ENCODE peak calls at places on chromosome 9, in nine cellular contexts. U, X, G, M, J, Y, Z, W and R are unnamed samples.

GRCh38 chr9:122281368-122281767 is 16.7 kb downstream of the MRRF start:
- DNase-seq in U (no peak), X (no peak), G (no peak), M (no peak), J (no peak), Y (no peak), Z (no peak), W (no peak), R (no peak)

GRCh38 chr9:75299324-75299723 is 211.0 kb downstream of the OSTF1 start:
- DNase-seq in U (no peak), X (no peak), G (no peak), M (no peak), J (no peak), Y (no peak), Z (no peak), W (no peak), R (no peak)

GRCh38 chr9:134811673-134812668 is 68.6 kb upstream of the FCN2 start:
- DNase-seq in U (no peak), X (no peak), G (no peak), M (no peak), J (no peak), Y (no peak), Z (no peak), W (no peak), R (no peak)

GRCh38 chr9:69134412-69134811 is 39.7 kb upstream of the TJP2 start:
- DNase-seq in U (no peak), X (no peak), G (no peak), M (peak; percentile 11), J (no peak), Y (no peak), Z (peak; percentile 23), W (no peak), R (no peak)

GRCh38 chr9:77021289-77021927 is 2.0 kb downstream of the FOXB2 start:
- DNase-seq in U (no peak), X (no peak), G (no peak), M (no peak), J (no peak), Y (no peak), Z (no peak), W (no peak), R (no peak)

GRCh38 chr9:33196736-33197135 is 29.6 kb upstream of the B4GALT1 start:
- DNase-seq in U (no peak), X (no peak), G (no peak), M (no peak), J (no peak), Y (no peak), Z (no peak), W (no peak), R (no peak)

GRCh38 chr9:89436963-89437625 is 60.8 kb downstream of the SEMA4D start:
- DNase-seq in U (no peak), X (no peak), G (no peak), M (peak; percentile 20), J (peak; percentile 53), Y (peak; percentile 84), Z (no peak), W (no peak), R (no peak)

GRCh38 chr9:72753261-72753893 is 199.5 kb downstream of the ALDH1A1 start:
- DNase-seq in U (no peak), X (no peak), G (no peak), M (no peak), J (no peak), Y (no peak), Z (no peak), W (peak; percentile 13), R (no peak)

GRCh38 chr9:129838707-129839259 is 3.5 kb downstream of the USP20 start:
- DNase-seq in U (no peak), X (no peak), G (no peak), M (no peak), J (no peak), Y (no peak), Z (no peak), W (no peak), R (peak; percentile 68)

GRCh38 chr9:111271481-111272080 is 58.4 kb downstream of the OR2K2 start:
- DNase-seq in U (no peak), X (no peak), G (no peak), M (no peak), J (no peak), Y (no peak), Z (no peak), W (no peak), R (no peak)

GRCh38 chr9:91516061-91516460 is 92.4 kb upstream of the NFIL3 start:
- DNase-seq in U (no peak), X (no peak), G (no peak), M (no peak), J (no peak), Y (no peak), Z (no peak), W (no peak), R (no peak)

GRCh38 chr9:116286287-116286686 is 132.7 kb downstream of the PAPPA start:
- DNase-seq in U (no peak), X (no peak), G (no peak), M (no peak), J (no peak), Y (no peak), Z (no peak), W (no peak), R (no peak)

GRCh38 chr9:78103971-78104433 is 72.4 kb upstream of the GNAQ start:
- DNase-seq in U (no peak), X (no peak), G (no peak), M (no peak), J (no peak), Y (no peak), Z (no peak), W (no peak), R (no peak)

GRCh38 chr9:18060304-18060934 is 413.5 kb upstream of the ADAMTSL1 start:
- DNase-seq in U (no peak), X (no peak), G (no peak), M (no peak), J (no peak), Y (no peak), Z (no peak), W (peak; percentile 1), R (no peak)

GRCh38 chr9:81472701-81473100 is 216.6 kb downstream of the TLE1 start:
- DNase-seq in U (no peak), X (no peak), G (no peak), M (no peak), J (no peak), Y (no peak), Z (no peak), W (no peak), R (no peak)

GRCh38 chr9:86061972-86062739 is 37.2 kb downstream of the GOLM1 start:
- DNase-seq in U (no peak), X (no peak), G (no peak), M (no peak), J (no peak), Y (no peak), Z (no peak), W (no peak), R (no peak)

GRCh38 chr9:86057491-86057890 is 41.9 kb downstream of the GOLM1 start:
- DNase-seq in U (no peak), X (no peak), G (no peak), M (no peak), J (no peak), Y (no peak), Z (peak; percentile 52), W (no peak), R (no peak)

GRCh38 chr9:86064220-86064619 is 35.1 kb downstream of the GOLM1 start:
- DNase-seq in U (no peak), X (no peak), G (no peak), M (no peak), J (peak; percentile 34), Y (no peak), Z (no peak), W (no peak), R (no peak)

GRCh38 chr9:86062845-86063693 is 36.3 kb downstream of the GOLM1 start:
- DNase-seq in U (no peak), X (no peak), G (no peak), M (no peak), J (no peak), Y (no peak), Z (no peak), W (no peak), R (no peak)
- TF ChIP-seq POLR2A in U (no peak), X (no peak), G (no peak), M (no peak), J (no peak), Y (no peak), Z (no peak), W (no peak), R (no peak)

GRCh38 chr9:120922404-120923173 is 4.0 kb downstream of the TRAF1 start:
- DNase-seq in U (no peak), X (no peak), G (no peak), M (no peak), J (no peak), Y (no peak), Z (no peak), W (no peak), R (no peak)

GRCh38 chr9:120918931-120919638 is 7.5 kb downstream of the TRAF1 start:
- DNase-seq in U (no peak), X (no peak), G (no peak), M (no peak), J (no peak), Y (no peak), Z (no peak), W (no peak), R (no peak)

GRCh38 chr9:120919639-120920494 is 6.7 kb downstream of the TRAF1 start:
- DNase-seq in U (no peak), X (no peak), G (no peak), M (no peak), J (no peak), Y (no peak), Z (no peak), W (no peak), R (no peak)

GRCh38 chr9:120921751-120922181 is 4.8 kb downstream of the TRAF1 start:
- DNase-seq in U (no peak), X (no peak), G (no peak), M (no peak), J (no peak), Y (no peak), Z (no peak), W (no peak), R (no peak)

GRCh38 chr9:120920495-120921178 is 6.0 kb downstream of the TRAF1 start:
- DNase-seq in U (no peak), X (no peak), G (no peak), M (no peak), J (no peak), Y (no peak), Z (no peak), W (no peak), R (no peak)
- TF ChIP-seq POLR2A in U (no peak), X (no peak), G (no peak), M (no peak), J (no peak), Y (no peak), Z (no peak), W (no peak), R (no peak)

GRCh38 chr9:131674425-131675421 is 65.2 kb downstream of the RAPGEF1 start:
- DNase-seq in U (no peak), X (no peak), G (no peak), M (no peak), J (no peak), Y (no peak), Z (no peak), W (no peak), R (no peak)
- TF ChIP-seq POLR2A in U (no peak), X (no peak), G (no peak), M (no peak), J (no peak), Y (no peak), Z (no peak), W (no peak), R (no peak)

DNA sequence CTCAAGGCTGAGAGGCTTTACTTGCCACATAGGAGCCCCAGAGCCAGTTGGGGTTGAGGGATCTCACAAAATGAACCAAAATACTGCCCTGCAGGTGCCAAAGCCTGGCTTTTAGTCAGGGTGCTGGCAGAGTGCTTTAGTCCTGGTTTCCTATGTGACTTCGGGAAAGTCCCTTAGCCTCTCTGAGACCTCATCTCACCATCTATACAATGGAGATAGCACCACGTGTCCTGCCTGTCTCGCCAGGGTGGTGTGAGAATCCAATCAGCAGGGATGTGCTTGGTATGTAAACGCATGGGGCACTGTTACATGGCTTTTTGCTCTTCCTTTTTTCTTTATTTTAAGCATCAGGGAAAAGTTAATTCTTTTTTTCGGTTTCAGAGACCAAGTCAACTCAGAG is 68.3 kb downstream of the SHB start:
- DNase-seq in U (no peak), X (no peak), G (no peak), M (no peak), J (no peak), Y (no peak), Z (no peak), W (no peak), R (no peak)
- TF ChIP-seq POLR2A in U (no peak), X (no peak), G (no peak), M (no peak), J (no peak), Y (no peak), Z (no peak), W (no peak), R (no peak)